ENCODE peak calls at places on chromosomes 1 and 21, in eight cellular contexts. E, F, Q, X, I, P, G and H are unnamed samples.

GRCh38 chr1:68329096-68329835 is 96.9 kb upstream of the WLS start:
- DNase-seq in Q (no peak), I (no peak), X (no peak), F (no peak), P (no peak), G (no peak), E (no peak), H (no peak)

GRCh38 chr1:207826557-207827487 is 75.0 kb downstream of the CD46 start:
- DNase-seq in Q (no peak), E (no peak), X (peak; percentile 54), G (no peak), I (no peak), P (peak; percentile 20), F (no peak), H (no peak)

GRCh38 chr1:48674641-48675040 is 102.0 kb downstream of the BEND5 start:
- DNase-seq in G (peak; percentile 21), Q (no peak), I (no peak), X (no peak), E (no peak), P (peak; percentile 2), F (peak; percentile 35), H (no peak)

GRCh38 chr1:56355918-56356317 is 223.4 kb downstream of the PLPP3 start:
- DNase-seq in X (no peak), E (no peak), Q (no peak), P (no peak), F (no peak), G (no peak), I (no peak), H (no peak)

GRCh38 chr1:16147615-16147926 is 8.3 kb downstream of the EPHA2 start:
- DNase-seq in E (no peak), F (no peak), X (no peak), P (no peak), I (no peak), Q (no peak), G (no peak), H (no peak)

GRCh38 chr1:172254521-172255222 is 165.8 kb upstream of the C1orf105 start:
- DNase-seq in F (peak; percentile 76), E (no peak), P (peak; percentile 34), G (no peak), I (no peak), Q (no peak), X (no peak), H (no peak)

GRCh38 chr1:11985851-11986250 is 5.6 kb downstream of the MFN2 start:
- DNase-seq in E (no peak), Q (no peak), P (no peak), I (no peak), X (no peak), F (no peak), G (peak; percentile 13), H (no peak)

GRCh38 chr1:183757061-183757460 is 47.9 kb upstream of the RGL1 start:
- DNase-seq in X (no peak), P (no peak), F (peak; percentile 56), E (no peak), Q (no peak), G (no peak), I (no peak), H (no peak)

GRCh38 chr1:162710349-162710748 is 78.1 kb downstream of the DDR2 start:
- DNase-seq in F (peak; percentile 32), P (no peak), G (no peak), X (no peak), E (no peak), Q (no peak), I (no peak), H (no peak)

GRCh38 chr21:33265664-33266049 is 510 bp upstream of the IL10RB start:
- DNase-seq in Q (no peak), E (no peak), F (no peak), P (peak; percentile 56), G (no peak), X (peak; percentile 73), I (no peak), H (peak; percentile 79)

GRCh38 chr1:229336345-229336744 is 6.5 kb downstream of the CCSAP start:
- DNase-seq in G (no peak), F (no peak), P (no peak), X (no peak), Q (no peak), E (no peak), I (no peak), H (no peak)

GRCh38 chr1:62280150-62280549 is 39.1 kb downstream of the KANK4 start:
- DNase-seq in X (no peak), G (no peak), P (no peak), F (no peak), E (no peak), I (no peak), Q (no peak), H (no peak)

GRCh38 chr1:157073944-157074685 is 25.5 kb downstream of the ETV3L start:
- DNase-seq in I (peak; percentile 44), F (peak; percentile 87), P (peak; percentile 61), E (peak; percentile 18), G (peak; percentile 17), X (peak; percentile 86), Q (peak; percentile 65), H (peak; percentile 87)

GRCh38 chr1:197775282-197776262 is at the start of gene DENND1B:
- DNase-seq in I (peak; percentile 77), F (peak; percentile 67), X (peak; percentile 89), Q (peak; percentile 54), E (peak; percentile 10), G (peak; percentile 22), P (peak; percentile 85), H (peak; percentile 93)

GRCh38 chr1:14100444-14100843 is 400.5 kb downstream of the PRDM2 start:
- DNase-seq in I (no peak), X (no peak), Q (no peak), P (no peak), E (no peak), G (no peak), F (no peak), H (no peak)

GRCh38 chr1:23644555-23644866 is 47.1 kb upstream of the RPL11 start:
- DNase-seq in X (no peak), F (no peak), I (no peak), E (no peak), G (no peak), P (no peak), Q (no peak), H (no peak)

GRCh38 chr1:43143441-43143888 is 28.6 kb downstream of the EBNA1BP2 start:
- DNase-seq in Q (no peak), P (peak; percentile 34), X (no peak), G (no peak), E (no peak), I (peak; percentile 7), F (no peak), H (no peak)

GRCh38 chr1:1431845-1432565 is 3.5 kb upstream of the VWA1 start:
- DNase-seq in Q (no peak), F (peak; percentile 42), I (no peak), E (no peak), P (no peak), X (peak; percentile 86), G (no peak), H (peak; percentile 85)

GRCh38 chr1:155193275-155193990 is 14.3 kb downstream of the THBS3 start:
- DNase-seq in Q (peak; percentile 99), F (peak; percentile 92), X (peak; percentile 91), G (peak; percentile 90), E (peak; percentile 37), P (peak; percentile 86), I (peak; percentile 92), H (peak; percentile 91)

GRCh38 chr21:41737656-41738324 is 29.1 kb downstream of the RIPK4 start:
- DNase-seq in E (no peak), F (no peak), Q (no peak), X (no peak), P (no peak), G (no peak), I (no peak), H (no peak)

GRCh38 chr1:6158181-6158580 is 21.9 kb downstream of the CHD5 start:
- DNase-seq in G (no peak), F (no peak), X (no peak), I (no peak), P (no peak), E (no peak), Q (no peak), H (no peak)

GRCh38 chr1:200628223-200628868 is 7.8 kb upstream of the KIF14 start:
- DNase-seq in G (no peak), Q (no peak), F (no peak), E (no peak), X (no peak), I (peak; percentile 63), P (no peak), H (no peak)

GRCh38 chr1:47682786-47683350 is 245.0 kb downstream of the FOXD2 start:
- DNase-seq in F (no peak), X (no peak), G (no peak), P (no peak), E (no peak), I (no peak), Q (no peak), H (no peak)

GRCh38 chr1:116067564-116067887 is 43.7 kb upstream of the MAB21L3 start:
- DNase-seq in Q (no peak), E (no peak), I (no peak), X (peak; percentile 50), P (peak; percentile 4), F (peak; percentile 98), G (peak; percentile 97), H (no peak)

GRCh38 chr1:230335861-230336549 is 90.1 kb downstream of the PGBD5 start:
- DNase-seq in P (no peak), X (no peak), G (no peak), E (no peak), I (no peak), Q (no peak), F (peak; percentile 82), H (peak; percentile 51)

GRCh38 chr1:160639652-160640051 is 7.2 kb downstream of the SLAMF1 start:
- DNase-seq in G (no peak), P (peak; percentile 25), E (no peak), I (no peak), X (no peak), F (no peak), Q (no peak), H (no peak)

GRCh38 chr21:44751186-44751798 is 39.9 kb upstream of the TSPEAR start:
- DNase-seq in F (no peak), P (no peak), I (no peak), Q (no peak), E (no peak), X (no peak), G (no peak), H (peak; percentile 57)

GRCh38 chr1:3588395-3588794 is 22.9 kb downstream of the MEGF6 start:
- DNase-seq in Q (no peak), E (no peak), X (no peak), P (no peak), G (no peak), F (no peak), I (no peak), H (no peak)

GRCh38 chr1:187396226-187396625 is 567.5 kb downstream of the PLA2G4A start:
- DNase-seq in G (no peak), E (no peak), I (no peak), P (no peak), X (no peak), F (peak; percentile 3), Q (no peak), H (no peak)

GRCh38 chr1:10338047-10338446 is 60.8 kb upstream of the PGD start:
- DNase-seq in Q (peak; percentile 48), I (peak; percentile 42), E (peak; percentile 53), F (peak; percentile 54), G (peak; percentile 39), X (peak; percentile 50), P (peak; percentile 12), H (no peak)

GRCh38 chr1:172845371-172845770 is 186.5 kb downstream of the FASLG start:
- DNase-seq in G (no peak), Q (no peak), E (no peak), F (no peak), X (peak; percentile 30), P (peak; percentile 18), I (peak; percentile 63), H (no peak)

GRCh38 chr1:58754683-58755467 is 29.0 kb downstream of the JUN start:
- DNase-seq in P (no peak), Q (no peak), X (no peak), I (no peak), G (no peak), E (no peak), F (no peak), H (no peak)